ENCODE peak calls at places on chromosomes 4 and X, in seven cellular contexts. One of them, this sample, is unnamed.

GRCh38 chrX:33198561-33199279 is 12.6 kb downstream of the DMD start:
- DNase-seq in cardiac muscle cell: no peak
- DNase-seq in hypothalamus: no peak
- DNase-seq in EL: no peak
- DNase-seq in HS-27A: no peak
- DNase-seq in activated CD8-positive, alpha-beta memory T cell treated with anti-CD3 and anti-CD28 coated beads, Interleukin-2, amount 50 U/mL, for 48 hours: no peak
- DNase-seq in stimulated activated CD8-positive, alpha-beta memory T cell treated with anti-CD3 and anti-CD28 coated beads, Interleukin-15, amount 100 ng/mL, for 4 hours: no peak
- DNase-seq in this sample: no peak

GRCh38 chrX:34578237-34578636 is 78.8 kb downstream of the TMEM47 start:
- DNase-seq in cardiac muscle cell: peak; percentile 63
- DNase-seq in hypothalamus: no peak
- DNase-seq in EL: peak; percentile 35
- DNase-seq in HS-27A: no peak
- DNase-seq in activated CD8-positive, alpha-beta memory T cell treated with anti-CD3 and anti-CD28 coated beads, Interleukin-2, amount 50 U/mL, for 48 hours: no peak
- DNase-seq in stimulated activated CD8-positive, alpha-beta memory T cell treated with anti-CD3 and anti-CD28 coated beads, Interleukin-15, amount 100 ng/mL, for 4 hours: no peak
- DNase-seq in this sample: no peak

GRCh38 chr4:87219648-87220093 is 747 bp downstream of the KLHL8 start:
- DNase-seq in cardiac muscle cell: peak; percentile 57
- DNase-seq in hypothalamus: peak; percentile 59
- DNase-seq in EL: peak; percentile 46
- DNase-seq in HS-27A: no peak
- DNase-seq in activated CD8-positive, alpha-beta memory T cell treated with anti-CD3 and anti-CD28 coated beads, Interleukin-2, amount 50 U/mL, for 48 hours: peak; percentile 74
- DNase-seq in stimulated activated CD8-positive, alpha-beta memory T cell treated with anti-CD3 and anti-CD28 coated beads, Interleukin-15, amount 100 ng/mL, for 4 hours: peak; percentile 19
- DNase-seq in this sample: peak; percentile 49

GRCh38 chrX:71919436-71919835 is 8.8 kb downstream of the NHSL2 start:
- DNase-seq in cardiac muscle cell: peak; percentile 53
- DNase-seq in hypothalamus: no peak
- DNase-seq in EL: peak; percentile 53
- DNase-seq in HS-27A: no peak
- DNase-seq in activated CD8-positive, alpha-beta memory T cell treated with anti-CD3 and anti-CD28 coated beads, Interleukin-2, amount 50 U/mL, for 48 hours: no peak
- DNase-seq in stimulated activated CD8-positive, alpha-beta memory T cell treated with anti-CD3 and anti-CD28 coated beads, Interleukin-15, amount 100 ng/mL, for 4 hours: no peak
- DNase-seq in this sample: no peak

GRCh38 chr4:102139132-102139573 is 206.1 kb downstream of the SLC39A8 start:
- DNase-seq in cardiac muscle cell: peak; percentile 69
- DNase-seq in hypothalamus: no peak
- DNase-seq in EL: peak; percentile 2
- DNase-seq in HS-27A: no peak
- DNase-seq in activated CD8-positive, alpha-beta memory T cell treated with anti-CD3 and anti-CD28 coated beads, Interleukin-2, amount 50 U/mL, for 48 hours: no peak
- DNase-seq in stimulated activated CD8-positive, alpha-beta memory T cell treated with anti-CD3 and anti-CD28 coated beads, Interleukin-15, amount 100 ng/mL, for 4 hours: no peak
- DNase-seq in this sample: no peak

GRCh38 chrX:112646651-112647050 is 33.1 kb downstream of the LHFPL1 start:
- DNase-seq in cardiac muscle cell: no peak
- DNase-seq in hypothalamus: no peak
- DNase-seq in EL: no peak
- DNase-seq in HS-27A: no peak
- DNase-seq in activated CD8-positive, alpha-beta memory T cell treated with anti-CD3 and anti-CD28 coated beads, Interleukin-2, amount 50 U/mL, for 48 hours: no peak
- DNase-seq in stimulated activated CD8-positive, alpha-beta memory T cell treated with anti-CD3 and anti-CD28 coated beads, Interleukin-15, amount 100 ng/mL, for 4 hours: no peak
- DNase-seq in this sample: no peak

GRCh38 chrX:41300758-41301437 is 33.1 kb upstream of the DDX3X start:
- DNase-seq in cardiac muscle cell: peak; percentile 29
- DNase-seq in hypothalamus: no peak
- DNase-seq in EL: peak; percentile 67
- DNase-seq in HS-27A: peak; percentile 22
- DNase-seq in activated CD8-positive, alpha-beta memory T cell treated with anti-CD3 and anti-CD28 coated beads, Interleukin-2, amount 50 U/mL, for 48 hours: no peak
- DNase-seq in stimulated activated CD8-positive, alpha-beta memory T cell treated with anti-CD3 and anti-CD28 coated beads, Interleukin-15, amount 100 ng/mL, for 4 hours: no peak
- DNase-seq in this sample: no peak

GRCh38 chrX:130994671-130995070 is 63.5 kb upstream of the ARHGAP36 start:
- DNase-seq in cardiac muscle cell: peak; percentile 10
- DNase-seq in hypothalamus: no peak
- DNase-seq in EL: peak; percentile 4
- DNase-seq in HS-27A: no peak
- DNase-seq in activated CD8-positive, alpha-beta memory T cell treated with anti-CD3 and anti-CD28 coated beads, Interleukin-2, amount 50 U/mL, for 48 hours: peak; percentile 51
- DNase-seq in stimulated activated CD8-positive, alpha-beta memory T cell treated with anti-CD3 and anti-CD28 coated beads, Interleukin-15, amount 100 ng/mL, for 4 hours: no peak
- DNase-seq in this sample: no peak

GRCh38 chr4:141933978-141934377 is 297.6 kb downstream of the IL15 start:
- DNase-seq in cardiac muscle cell: no peak
- DNase-seq in hypothalamus: no peak
- DNase-seq in EL: no peak
- DNase-seq in HS-27A: no peak
- DNase-seq in activated CD8-positive, alpha-beta memory T cell treated with anti-CD3 and anti-CD28 coated beads, Interleukin-2, amount 50 U/mL, for 48 hours: no peak
- DNase-seq in stimulated activated CD8-positive, alpha-beta memory T cell treated with anti-CD3 and anti-CD28 coated beads, Interleukin-15, amount 100 ng/mL, for 4 hours: no peak
- DNase-seq in this sample: no peak

GRCh38 chr4:9143421-9144080 is 26.7 kb upstream of the FAM90A26 start:
- DNase-seq in cardiac muscle cell: no peak
- DNase-seq in hypothalamus: no peak
- DNase-seq in EL: no peak
- DNase-seq in HS-27A: no peak
- DNase-seq in activated CD8-positive, alpha-beta memory T cell treated with anti-CD3 and anti-CD28 coated beads, Interleukin-2, amount 50 U/mL, for 48 hours: no peak
- DNase-seq in stimulated activated CD8-positive, alpha-beta memory T cell treated with anti-CD3 and anti-CD28 coated beads, Interleukin-15, amount 100 ng/mL, for 4 hours: no peak
- DNase-seq in this sample: no peak

GRCh38 chr4:126318376-126318775 is 1003.6 kb downstream of the FAT4 start:
- DNase-seq in cardiac muscle cell: no peak
- DNase-seq in hypothalamus: no peak
- DNase-seq in EL: no peak
- DNase-seq in HS-27A: no peak
- DNase-seq in activated CD8-positive, alpha-beta memory T cell treated with anti-CD3 and anti-CD28 coated beads, Interleukin-2, amount 50 U/mL, for 48 hours: no peak
- DNase-seq in stimulated activated CD8-positive, alpha-beta memory T cell treated with anti-CD3 and anti-CD28 coated beads, Interleukin-15, amount 100 ng/mL, for 4 hours: no peak
- DNase-seq in this sample: no peak

GRCh38 chr4:113673450-113673849 is 88.1 kb downstream of the CAMK2D start:
- DNase-seq in cardiac muscle cell: no peak
- DNase-seq in hypothalamus: no peak
- DNase-seq in EL: peak; percentile 73
- DNase-seq in HS-27A: no peak
- DNase-seq in activated CD8-positive, alpha-beta memory T cell treated with anti-CD3 and anti-CD28 coated beads, Interleukin-2, amount 50 U/mL, for 48 hours: peak; percentile 58
- DNase-seq in stimulated activated CD8-positive, alpha-beta memory T cell treated with anti-CD3 and anti-CD28 coated beads, Interleukin-15, amount 100 ng/mL, for 4 hours: peak; percentile 24
- DNase-seq in this sample: no peak